ENCODE peak calls at places on chromosomes 3 and 15, in seven cellular contexts. R is sigmoid colon; J is nephron progenitor cell; Y is RWPE1; N is left lung; F is activated CD8-positive, alpha-beta memory T cell treated with anti-CD3 and anti-CD28 coated beads, Interleukin-2, amount 50 U/mL, for 4 hours; B is mesenteric fat pad. O is an unnamed sample.

GRCh38 chr15:65416845-65417416 is 5.8 kb downstream of the IGDCC4 start:
- DNase-seq in Y (no peak), N (no peak), F (no peak), J (peak), R (peak), B (no peak), O (no peak)

GRCh38 chr15:83099290-83099689 is 8.2 kb upstream of the TM6SF1 start:
- DNase-seq in R (no peak), J (no peak), N (no peak), F (no peak), Y (no peak), B (no peak), O (no peak)

GRCh38 chr3:31244929-31245817 is 287.6 kb upstream of the STT3B start:
- DNase-seq in N (no peak), R (no peak), Y (no peak), B (no peak), J (no peak), F (no peak), O (no peak)

GRCh38 chr3:132538072-132538471 is 59.0 kb upstream of the ACKR4 start:
- DNase-seq in B (no peak), N (no peak), F (no peak), Y (no peak), R (no peak), J (no peak), O (no peak)

GRCh38 chr3:14494279-14494972 is 45.7 kb downstream of the GRIP2 start:
- DNase-seq in B (no peak), J (no peak), N (no peak), F (no peak), Y (no peak), R (no peak), O (no peak)

GRCh38 chr15:88267720-88268119 is 11.2 kb upstream of the NTRK3 start:
- DNase-seq in J (no peak), B (no peak), R (no peak), N (no peak), Y (no peak), F (no peak), O (no peak)

GRCh38 chr3:53230041-53230621 is 25.7 kb downstream of the TKT start:
- DNase-seq in Y (no peak), B (no peak), R (no peak), J (no peak), N (peak), F (no peak), O (no peak)

GRCh38 chr3:51982352-51982837 is 940 bp upstream of the ACY1 start:
- DNase-seq in R (no peak), J (no peak), N (no peak), F (no peak), Y (peak), B (no peak), O (peak)

GRCh38 chr3:20405731-20406130 is 219.7 kb upstream of the SGO1 start:
- DNase-seq in N (no peak), Y (no peak), B (no peak), F (no peak), R (no peak), J (no peak), O (no peak)

GRCh38 chr3:70249509-70250160 is 62.8 kb downstream of the MDFIC2 start:
- DNase-seq in Y (peak), J (no peak), F (no peak), R (no peak), N (no peak), B (no peak), O (no peak)

GRCh38 chr3:125003369-125003853 is 52.4 kb downstream of the HEG1 start:
- DNase-seq in B (no peak), J (peak), N (no peak), Y (no peak), F (no peak), R (peak), O (no peak)

GRCh38 chr15:36644156-36644896 is 64.9 kb downstream of the CDIN1 start:
- DNase-seq in B (no peak), J (peak), R (no peak), F (no peak), Y (no peak), N (no peak), O (peak)

GRCh38 chr3:11543141-11543947 is 100.4 kb downstream of the VGLL4 start:
- DNase-seq in R (peak), B (peak), N (no peak), F (no peak), J (no peak), Y (no peak), O (no peak)

GRCh38 chr3:165254812-165255211 is 58.6 kb upstream of the SLITRK3 start:
- DNase-seq in R (no peak), F (no peak), Y (peak), N (no peak), B (no peak), J (no peak), O (no peak)